ENCODE peak calls at places on chromosomes 3 and 15, in six cellular contexts. M, E, J, A, T and W are unnamed samples.

GRCh38 chr15:48962662-48963523 is 826 bp downstream of the SHC4 start:
- DNase-seq in J (no peak), A (no peak), E (no peak), M (no peak), T (peak), W (no peak)

GRCh38 chr15:70064441-70064840 is 33.3 kb downstream of the TLE3 start:
- DNase-seq in M (no peak), A (no peak), J (no peak), E (no peak), T (no peak), W (no peak)

GRCh38 chr15:25863067-25863967 is at the start of gene ATP10A:
- DNase-seq in A (no peak), J (no peak), E (no peak), M (no peak), T (peak), W (no peak)

GRCh38 chr15:69296606-69297005 is 2.1 kb upstream of the PAQR5 start:
- DNase-seq in J (no peak), E (no peak), M (no peak), A (no peak), T (no peak), W (no peak)

GRCh38 chr15:91982401-91982800 is 128.9 kb downstream of the SLCO3A1 start:
- DNase-seq in A (no peak), J (no peak), E (no peak), T (no peak), M (no peak), W (peak)

GRCh38 chr3:31077021-31077601 is 182.7 kb upstream of the GADL1 start:
- DNase-seq in T (no peak), J (peak), E (peak), M (peak), A (no peak), W (peak)

GRCh38 chr3:42031808-42032475 is 59.2 kb upstream of the TRAK1 start:
- DNase-seq in E (no peak), J (no peak), T (no peak), M (no peak), A (no peak), W (no peak)

GRCh38 chr3:188402229-188402628 is 248.3 kb downstream of the LPP start:
- DNase-seq in A (no peak), T (no peak), M (no peak), E (no peak), J (no peak), W (no peak)

GRCh38 chr15:92906563-92907081 is 6.5 kb downstream of the CHD2 start:
- DNase-seq in A (no peak), J (no peak), T (no peak), M (peak), E (peak), W (peak)

GRCh38 chr15:90287096-90287495 is 21.6 kb downstream of the NGRN start:
- DNase-seq in M (no peak), J (no peak), T (no peak), E (no peak), A (no peak), W (no peak)

GRCh38 chr3:108222813-108223307 is 636 bp upstream of the IFT57 start:
- DNase-seq in A (no peak), M (peak), J (no peak), T (no peak), E (no peak), W (no peak)

GRCh38 chr3:13112521-13113345 is 39.5 kb upstream of the IQSEC1 start:
- DNase-seq in T (no peak), M (no peak), J (no peak), E (no peak), A (no peak), W (no peak)

GRCh38 chr3:130405956-130406355 is 60.5 kb downstream of the COL6A5 start:
- DNase-seq in A (no peak), E (no peak), T (no peak), J (no peak), M (no peak), W (no peak)

GRCh38 chr15:101116681-101116976 is 135.2 kb downstream of the CHSY1 start:
- DNase-seq in M (no peak), A (no peak), J (no peak), T (no peak), E (no peak), W (no peak)

GRCh38 chr15:47773163-47773562 is 55.9 kb downstream of the SEMA6D start:
- DNase-seq in A (no peak), T (no peak), J (no peak), M (no peak), E (no peak), W (no peak)

GRCh38 chr3:38730281-38730680 is 80.8 kb upstream of the SCN5A start:
- DNase-seq in A (no peak), T (no peak), J (no peak), M (no peak), E (no peak), W (no peak)

GRCh38 chr15:78540955-78541743 is 905 bp downstream of the PSMA4 start:
- DNase-seq in J (no peak), M (peak), T (peak), E (no peak), A (no peak), W (no peak)

GRCh38 chr15:80501453-80501852 is 97.3 kb downstream of the ARNT2 start:
- DNase-seq in J (no peak), T (no peak), E (no peak), A (no peak), M (no peak), W (no peak)

GRCh38 chr3:51434746-51435323 is 43.8 kb downstream of the RBM15B start:
- DNase-seq in E (peak), T (peak), A (peak), J (peak), M (peak), W (peak)

GRCh38 chr3:159751141-159751540 is 237.5 kb upstream of the IL12A start:
- DNase-seq in E (no peak), M (no peak), T (no peak), A (no peak), J (no peak), W (no peak)

GRCh38 chr15:66400351-66400774 is 13.7 kb downstream of the MAP2K1 start:
- DNase-seq in E (no peak), A (no peak), T (no peak), M (no peak), J (no peak), W (no peak)

GRCh38 chr3:182886497-182886896 is 93.2 kb downstream of the ATP11B start:
- DNase-seq in A (no peak), M (no peak), J (no peak), E (no peak), T (no peak), W (no peak)

GRCh38 chr3:126343675-126344074 is 13.5 kb downstream of the KLF15 start:
- DNase-seq in A (no peak), E (no peak), T (no peak), J (no peak), M (no peak), W (no peak)

GRCh38 chr3:39705351-39705900 is 104.0 kb upstream of the MYRIP start:
- DNase-seq in A (no peak), E (no peak), M (no peak), T (no peak), J (no peak), W (no peak)

GRCh38 chr15:100285641-100286295 is 56.0 kb downstream of the ADAMTS17 start:
- DNase-seq in M (no peak), A (no peak), T (no peak), J (no peak), E (no peak), W (no peak)

GRCh38 chr15:71773206-71773859 is 37.0 kb upstream of the NR2E3 start:
- DNase-seq in M (no peak), J (no peak), E (no peak), T (no peak), A (no peak), W (no peak)

GRCh38 chr15:79115971-79116370 is 25.4 kb upstream of the RASGRF1 start:
- DNase-seq in A (no peak), E (no peak), J (no peak), M (no peak), T (no peak), W (no peak)

GRCh38 chr3:143763568-143764162 is 84.6 kb downstream of the SLC9A9 start:
- DNase-seq in J (no peak), M (peak), E (no peak), A (no peak), T (no peak), W (peak)

GRCh38 chr3:135992072-135992471 is 26.5 kb downstream of the PPP2R3A start:
- DNase-seq in E (peak), M (no peak), T (no peak), J (no peak), A (no peak), W (no peak)

GRCh38 chr3:25782938-25783660 is at the start of gene NGLY1:
- DNase-seq in A (no peak), E (peak), T (peak), J (peak), M (peak), W (peak)
- TF ChIP-seq RAD21 in A (no peak), E (no peak), T (no peak), J (no peak), M (no peak), W (no peak)

GRCh38 chr3:134852893-134853351 is 57.9 kb downstream of the EPHB1 start:
- DNase-seq in T (no peak), A (peak), E (no peak), M (no peak), J (no peak), W (no peak)
- TF ChIP-seq REST in T (no peak), A (no peak), E (no peak), M (no peak), J (no peak), W (no peak)

GRCh38 chr3:194089357-194090177 is 46.4 kb upstream of the HES1 start:
- DNase-seq in E (peak), M (peak), T (no peak), A (no peak), J (peak), W (peak)
- TF ChIP-seq RAD21 in E (peak), M (peak), T (no peak), A (no peak), J (no peak), W (peak)

DNA sequence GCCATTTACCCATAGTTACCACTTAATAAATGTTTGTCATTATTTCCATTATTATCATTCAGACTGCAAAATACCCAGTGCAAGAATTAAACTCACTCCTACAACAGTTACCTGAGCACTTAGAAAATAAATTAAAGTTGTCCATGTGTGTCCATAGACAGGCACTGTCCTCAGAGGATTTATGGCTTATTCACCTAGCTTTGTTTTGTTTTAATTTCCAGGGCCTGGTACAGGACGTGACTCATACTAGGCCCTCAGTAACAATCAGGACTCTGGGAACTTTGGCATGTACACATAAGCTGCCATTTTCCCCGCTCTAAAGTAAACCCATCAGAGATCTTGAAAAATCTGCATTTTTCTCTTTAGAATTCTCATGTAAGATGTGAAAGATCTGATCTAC is 458.5 kb upstream of the ARRDC4 start:
- DNase-seq in A (no peak), M (no peak), T (no peak), J (no peak), E (no peak), W (no peak)
- TF ChIP-seq REST in A (no peak), M (no peak), T (no peak), J (no peak), E (no peak), W (no peak)

DNA sequence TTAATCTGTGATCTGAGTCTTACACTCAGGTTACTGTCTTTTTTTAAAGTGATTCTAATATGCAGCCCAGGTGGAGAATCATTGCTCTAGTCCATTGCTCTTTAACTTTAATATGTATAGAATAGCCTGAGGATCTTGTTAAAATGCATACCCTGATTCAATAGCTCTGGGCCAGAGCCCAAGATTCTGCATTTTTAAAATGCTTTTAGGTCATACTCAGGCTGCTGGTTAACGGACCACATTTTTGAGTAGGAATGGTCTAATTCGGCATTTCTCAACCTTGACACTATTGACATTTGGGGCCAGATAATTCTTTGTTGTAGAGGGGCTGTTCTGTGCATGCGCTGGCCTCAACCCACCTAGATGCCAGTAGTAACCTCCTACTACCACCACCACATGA is 20.9 kb upstream of the FSTL1 start:
- DNase-seq in A (no peak), J (no peak), T (no peak), E (no peak), M (no peak), W (no peak)
- TF ChIP-seq RAD21 in A (no peak), J (no peak), T (no peak), E (no peak), M (no peak), W (no peak)

GRCh38 chr3:115982629-115983028 is 359.3 kb downstream of the GAP43 start:
- DNase-seq in E (no peak), M (peak), A (no peak), J (no peak), T (no peak), W (no peak)
- TF ChIP-seq REST in E (no peak), M (no peak), A (no peak), J (no peak), T (no peak), W (no peak)

DNA sequence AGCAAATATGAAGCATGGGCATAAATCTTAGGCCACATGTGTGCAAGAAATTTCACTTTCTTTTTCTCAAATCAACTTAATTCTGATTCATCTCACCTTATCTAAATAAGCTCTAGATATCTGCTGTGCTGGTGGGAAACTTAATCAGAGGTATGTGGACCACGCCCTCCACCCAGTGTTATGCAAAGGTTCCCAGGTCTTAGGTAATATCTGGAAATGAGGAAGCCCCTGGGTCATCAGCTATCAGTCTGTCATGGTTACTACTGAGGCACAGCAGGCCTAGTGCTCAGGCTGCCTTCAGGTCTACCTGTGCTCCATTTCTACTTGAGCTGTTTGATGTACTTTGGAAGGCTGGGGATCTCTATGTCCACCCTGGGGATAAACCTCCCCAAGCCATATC is 134.4 kb upstream of the KCNH8 start:
- DNase-seq in T (no peak), J (no peak), A (no peak), M (no peak), E (no peak), W (no peak)
- TF ChIP-seq RAD21 in T (no peak), J (no peak), A (no peak), M (no peak), E (no peak), W (no peak)

DNA sequence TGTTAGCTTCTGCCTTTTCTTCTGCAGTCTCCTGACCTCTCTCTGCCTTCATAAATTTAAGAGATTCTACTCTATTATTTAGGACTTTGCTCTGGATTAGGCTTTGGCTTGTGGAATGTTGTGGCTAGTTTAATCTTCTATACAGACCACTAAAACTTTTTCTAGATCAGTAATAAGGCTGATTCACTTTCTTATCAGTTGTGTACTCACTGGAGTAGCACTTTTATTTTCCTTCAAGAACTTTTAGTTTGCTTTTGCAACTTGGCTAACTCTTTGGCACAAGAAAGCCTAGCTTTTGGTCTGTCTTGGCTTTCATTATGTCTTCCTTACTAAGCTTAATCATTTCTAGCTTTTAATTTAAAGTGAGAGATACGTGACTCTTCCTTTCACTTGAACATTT is 265.5 kb upstream of the TBC1D5 start:
- DNase-seq in T (no peak), J (no peak), A (no peak), E (no peak), M (no peak), W (no peak)
- TF ChIP-seq REST in T (no peak), J (no peak), A (no peak), E (no peak), M (no peak), W (no peak)

GRCh38 chr15:95765161-95765560 is 565.3 kb upstream of the NR2F2 start:
- DNase-seq in M (peak), A (no peak), E (no peak), T (no peak), J (no peak), W (no peak)

GRCh38 chr15:95761742-95762141 is 568.8 kb upstream of the NR2F2 start:
- DNase-seq in T (no peak), A (no peak), J (no peak), E (no peak), M (no peak), W (no peak)

GRCh38 chr15:95757171-95757570 is 573.3 kb upstream of the NR2F2 start:
- DNase-seq in A (no peak), M (no peak), J (no peak), E (no peak), T (no peak), W (no peak)

GRCh38 chr15:95763426-95763825 is 567.1 kb upstream of the NR2F2 start:
- DNase-seq in E (no peak), A (no peak), J (no peak), T (no peak), M (no peak), W (no peak)

DNA sequence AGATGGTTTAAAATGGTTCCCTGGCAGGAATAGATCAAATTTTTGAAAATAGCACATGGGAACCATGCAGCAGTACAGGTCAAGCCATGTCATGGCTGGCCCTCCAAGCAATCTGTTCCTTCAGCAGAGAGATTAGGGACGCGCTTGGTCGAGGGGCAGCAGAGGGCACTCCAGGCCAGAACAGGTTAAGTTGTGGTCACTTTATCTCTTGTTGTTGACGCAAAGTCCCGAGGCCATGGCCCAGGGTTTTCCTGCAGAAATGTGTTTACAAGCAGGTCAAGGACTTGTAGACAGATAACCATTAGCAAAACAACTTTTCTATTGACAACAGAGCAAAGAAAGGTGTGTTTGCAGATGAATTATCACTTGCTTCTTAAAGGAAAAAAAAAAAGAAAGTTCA is 570.0 kb upstream of the NR2F2 start:
- DNase-seq in M (peak), J (peak), E (no peak), A (no peak), T (no peak), W (no peak)
- TF ChIP-seq RAD21 in M (peak), J (peak), E (peak), A (peak), T (no peak), W (peak)